ENCODE peak calls at places on chromosomes 12 and 14, in six cellular contexts. X is left ventricle myocardium inferior; K is AG09319; U is CD8-positive, alpha-beta T cell; C is AG04449; R is astrocyte. V is an unnamed sample.

GRCh38 chr12:103823871-103824270 is 17.2 kb downstream of the NT5DC3 start:
- DNase-seq in X (no peak), K (no peak), U (no peak), C (no peak), R (no peak), V (no peak)

GRCh38 chr12:82522762-82523161 is 163.9 kb upstream of the TMTC2 start:
- DNase-seq in X (no peak), K (no peak), U (no peak), C (no peak), R (no peak), V (no peak)

GRCh38 chr12:91913651-91914050 is 232.0 kb downstream of the BTG1 start:
- DNase-seq in X (no peak), K (no peak), U (no peak), C (no peak), R (no peak), V (peak)

GRCh38 chr12:128557231-128557630 is 266.5 kb downstream of the SLC15A4 start:
- DNase-seq in X (no peak), K (no peak), U (no peak), C (no peak), R (no peak), V (no peak)

GRCh38 chr12:57039016-57039798 is 10.7 kb downstream of the MYO1A start:
- DNase-seq in X (no peak), K (no peak), U (no peak), C (no peak), R (no peak), V (no peak)

GRCh38 chr14:51468523-51468922 is 183.2 kb upstream of the FRMD6 start:
- DNase-seq in X (no peak), K (no peak), U (no peak), C (no peak), R (no peak), V (no peak)

GRCh38 chr14:77390188-77390587 is 13.0 kb downstream of the SAMD15 start:
- DNase-seq in X (no peak), K (no peak), U (no peak), C (no peak), R (no peak), V (no peak)

GRCh38 chr14:38999949-39000348 is 103.1 kb downstream of the SEC23A start:
- DNase-seq in X (no peak), K (no peak), U (no peak), C (no peak), R (no peak), V (no peak)

DNA sequence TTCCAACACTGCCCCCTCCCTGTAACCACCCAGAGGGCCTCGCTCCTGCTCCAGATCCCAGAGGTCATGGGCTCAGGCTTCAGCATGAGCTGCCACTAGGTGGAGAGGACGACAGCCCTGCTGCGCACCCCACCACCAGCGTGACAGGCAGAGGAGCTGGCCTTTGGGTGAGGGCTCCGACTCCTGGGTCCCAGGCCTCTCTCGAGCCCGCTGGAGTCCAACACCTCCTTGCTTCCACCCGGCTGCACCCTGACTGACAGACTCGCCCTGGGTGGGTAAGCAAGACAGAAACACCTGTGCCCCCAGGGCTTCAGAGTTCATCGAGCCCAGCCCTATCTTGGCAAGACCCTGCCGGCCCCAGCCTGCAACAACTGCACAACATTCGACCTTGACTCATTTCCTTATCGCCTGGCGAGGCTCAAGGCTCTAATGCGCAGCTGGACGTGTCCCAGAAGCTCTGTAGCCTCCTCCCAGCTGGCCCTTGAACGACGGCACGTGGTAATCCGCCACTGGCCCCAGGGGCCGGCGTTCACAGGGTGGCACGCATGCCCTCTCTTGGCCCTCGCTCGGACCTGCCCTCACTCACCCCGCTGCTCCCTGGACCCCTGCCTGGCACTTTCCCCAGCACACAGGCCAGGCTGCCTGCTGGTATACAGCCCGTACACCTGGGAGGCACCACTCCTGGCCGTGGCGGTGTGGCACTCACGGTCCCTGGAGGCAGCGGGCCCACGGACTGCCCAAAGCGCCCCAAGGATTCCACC is 28.0 kb downstream of the VPS37B start:
- DNase-seq in X (peak), K (no peak), U (peak), C (no peak), R (no peak), V (peak)
- TF ChIP-seq CTCF in X (peak), K (no peak), U (no peak), C (peak), R (no peak), V (peak)

DNA sequence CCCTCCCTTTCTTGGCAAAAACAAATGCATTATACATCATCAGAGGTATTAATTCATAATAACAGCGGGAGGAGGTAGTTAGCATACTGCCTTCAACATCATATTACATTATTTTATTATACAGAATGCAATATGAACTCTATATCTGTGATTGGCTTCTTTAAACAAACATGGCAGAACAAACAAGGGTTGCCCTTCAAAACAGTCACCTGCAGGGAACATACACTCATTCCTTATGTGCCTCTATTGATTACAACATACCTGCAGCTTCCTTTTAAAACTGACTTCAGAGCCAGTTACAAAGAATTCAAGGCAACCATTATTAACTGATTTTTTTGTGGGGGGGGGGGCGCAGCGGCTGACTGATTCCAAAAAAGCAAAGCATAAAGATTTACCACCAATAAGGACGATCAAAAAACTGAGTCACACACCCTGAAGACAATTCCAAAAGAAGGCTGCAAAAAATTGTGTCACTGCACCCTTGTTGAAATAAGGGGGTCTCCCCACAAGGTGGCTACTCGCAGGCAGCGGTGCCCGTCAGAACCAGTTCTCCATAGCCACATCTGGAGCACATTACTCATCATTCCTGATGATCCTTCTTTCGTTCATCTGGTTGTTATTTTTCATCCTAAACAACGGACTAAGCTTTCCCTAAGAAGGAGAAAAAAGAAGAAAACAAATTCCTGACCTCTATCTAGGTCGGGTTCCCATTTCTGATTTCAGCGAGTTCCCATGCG is 51.8 kb downstream of the SMUG1 start:
- DNase-seq in X (no peak), K (no peak), U (no peak), C (no peak), R (no peak), V (no peak)
- TF ChIP-seq CTCF in X (no peak), K (peak), U (no peak), C (peak), R (no peak), V (no peak)

DNA sequence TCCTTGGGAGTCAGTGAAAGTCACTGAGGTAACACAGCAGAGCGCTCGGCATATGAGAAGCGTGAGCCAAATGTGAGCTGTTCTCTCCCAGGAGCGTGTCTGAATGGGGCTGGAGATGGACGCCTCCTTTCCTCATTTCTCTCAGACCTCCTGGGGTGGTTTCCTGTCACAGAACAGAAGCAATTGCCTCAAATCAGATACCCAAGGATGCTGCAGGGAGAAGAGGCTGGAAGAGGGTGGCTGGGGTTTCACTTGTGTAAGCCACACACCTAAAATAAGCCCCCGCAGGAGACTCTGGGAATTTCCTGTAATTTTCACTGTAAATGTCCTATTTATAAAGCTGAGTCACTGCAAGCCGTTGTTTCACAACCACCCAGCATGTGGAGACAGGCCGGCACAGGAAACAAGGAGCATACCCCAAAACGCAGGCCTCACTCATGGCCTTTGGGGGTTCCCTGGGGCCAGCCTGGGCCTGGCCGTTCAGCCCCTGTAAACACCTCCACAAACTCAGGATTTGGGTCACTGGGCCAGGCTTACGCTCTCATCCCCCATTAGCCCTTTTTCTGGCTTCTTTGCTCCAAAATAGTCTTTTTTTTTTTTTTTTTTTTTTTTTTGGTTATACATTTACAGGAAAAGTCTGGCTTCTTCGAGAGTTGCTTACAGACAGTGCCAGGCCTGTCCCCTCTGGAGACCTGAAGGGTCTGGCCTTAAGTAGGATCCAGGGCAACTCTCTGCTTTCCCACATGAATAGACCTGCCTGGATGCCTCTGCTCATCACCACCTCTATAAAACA is 55.3 kb downstream of the VCPKMT start:
- DNase-seq in X (peak), K (peak), U (peak), C (peak), R (peak), V (peak)
- TF ChIP-seq CTCF in X (peak), K (no peak), U (no peak), C (no peak), R (peak), V (peak)

GRCh38 chr14:91429385-91429784 is 11.8 kb upstream of the CCDC88C start:
- DNase-seq in X (no peak), K (no peak), U (no peak), C (no peak), R (no peak), V (no peak)

GRCh38 chr14:91424813-91425719 is 7.4 kb upstream of the CCDC88C start:
- DNase-seq in X (no peak), K (no peak), U (no peak), C (no peak), R (no peak), V (peak)

GRCh38 chr14:91420686-91421085 is 3.1 kb upstream of the CCDC88C start:
- DNase-seq in X (no peak), K (no peak), U (no peak), C (no peak), R (no peak), V (no peak)

DNA sequence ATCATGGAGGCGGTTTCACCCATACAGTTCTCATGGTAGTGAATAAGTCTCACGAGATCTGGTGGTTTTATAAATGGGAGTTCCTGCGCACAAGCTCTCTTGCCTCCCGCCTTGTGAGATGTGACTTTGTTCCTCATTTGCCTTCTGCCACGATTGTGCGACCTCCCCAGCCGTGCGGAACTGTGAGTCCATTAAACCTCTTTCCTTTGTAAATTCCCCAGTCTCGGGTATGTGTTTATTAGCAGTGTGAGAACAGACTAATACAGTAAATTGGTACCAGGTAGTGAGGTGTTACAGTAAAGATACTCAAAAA is 8.1 kb upstream of the CCDC88C start:
- DNase-seq in X (no peak), K (no peak), U (no peak), C (no peak), R (no peak), V (no peak)
- TF ChIP-seq CTCF in X (no peak), K (no peak), U (no peak), C (no peak), R (no peak), V (no peak)

DNA sequence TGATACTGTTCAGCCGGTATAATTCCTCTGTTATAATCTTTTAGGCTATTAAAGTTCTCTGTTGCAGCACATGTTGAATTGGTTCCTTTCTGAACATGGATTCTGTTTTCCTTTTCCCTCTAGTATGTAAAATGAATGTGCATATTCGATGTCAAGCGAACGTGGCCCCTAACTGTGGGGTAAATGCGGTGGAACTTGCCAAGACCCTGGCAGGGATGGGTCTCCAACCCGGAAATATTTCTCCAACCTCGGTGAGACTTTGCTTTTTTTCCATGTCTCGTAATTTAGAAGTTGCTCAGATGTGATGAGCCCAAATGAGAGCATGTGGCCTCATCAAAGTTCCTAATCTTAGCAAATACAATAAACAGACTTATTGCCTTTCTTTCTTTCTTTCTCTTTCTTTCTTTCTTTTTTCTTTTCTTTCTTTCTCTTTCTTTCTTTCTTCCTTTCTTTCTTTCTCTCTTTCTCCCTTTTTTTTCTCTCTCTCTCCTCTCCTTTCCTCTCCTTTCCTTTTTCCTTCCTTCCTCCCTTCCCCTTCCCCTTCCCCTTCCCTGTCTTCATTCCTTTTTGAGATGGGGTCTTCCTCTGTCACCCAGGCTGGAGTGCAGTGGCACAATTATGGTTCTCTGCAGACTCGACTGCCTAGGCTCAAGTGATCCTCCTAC is 131.9 kb downstream of the PRKCH start:
- DNase-seq in X (no peak), K (no peak), U (no peak), C (no peak), R (no peak), V (no peak)
- TF ChIP-seq CTCF in X (no peak), K (no peak), U (no peak), C (no peak), R (no peak), V (no peak)

GRCh38 chr12:122035292-122035691 is 13.6 kb downstream of the BCL7A start:
- DNase-seq in X (no peak), K (no peak), U (no peak), C (no peak), R (no peak), V (peak)
- TF ChIP-seq CTCF in X (no peak), K (no peak), U (no peak), C (no peak), R (no peak), V (no peak)

DNA sequence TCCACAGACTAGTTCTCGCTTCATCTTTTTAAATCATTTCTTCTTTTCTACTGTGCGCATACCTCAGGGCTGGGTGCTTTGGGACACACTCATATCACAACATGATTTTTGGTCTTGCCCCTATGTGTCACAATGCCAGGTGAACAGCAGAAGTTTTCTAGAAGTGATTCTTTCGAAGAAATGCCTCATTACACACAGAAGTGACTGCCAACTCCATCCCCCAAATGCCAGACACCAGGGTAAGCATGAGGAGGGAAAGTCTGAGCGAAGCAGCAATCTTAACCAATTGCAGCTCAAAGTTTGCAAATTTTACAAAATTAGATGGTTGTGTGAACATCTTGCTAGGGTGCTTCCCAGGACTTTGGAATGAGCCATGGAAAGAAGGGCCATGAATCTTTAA is 87.3 kb upstream of the PLEKHA5 start:
- DNase-seq in X (no peak), K (no peak), U (no peak), C (no peak), R (no peak), V (no peak)
- TF ChIP-seq CTCF in X (no peak), K (no peak), U (no peak), C (no peak), R (no peak), V (no peak)

GRCh38 chr14:74947353-74948227 is 7.8 kb downstream of the PGF start:
- DNase-seq in X (no peak), K (no peak), U (no peak), C (no peak), R (no peak), V (no peak)

GRCh38 chr14:74946659-74947281 is 8.6 kb downstream of the PGF start:
- DNase-seq in X (no peak), K (no peak), U (no peak), C (no peak), R (no peak), V (peak)

GRCh38 chr14:74945852-74946658 is 9.3 kb downstream of the PGF start:
- DNase-seq in X (peak), K (no peak), U (peak), C (no peak), R (peak), V (peak)

GRCh38 chr14:74942608-74943007 is 12.8 kb downstream of the PGF start:
- DNase-seq in X (no peak), K (no peak), U (no peak), C (no peak), R (no peak), V (no peak)

DNA sequence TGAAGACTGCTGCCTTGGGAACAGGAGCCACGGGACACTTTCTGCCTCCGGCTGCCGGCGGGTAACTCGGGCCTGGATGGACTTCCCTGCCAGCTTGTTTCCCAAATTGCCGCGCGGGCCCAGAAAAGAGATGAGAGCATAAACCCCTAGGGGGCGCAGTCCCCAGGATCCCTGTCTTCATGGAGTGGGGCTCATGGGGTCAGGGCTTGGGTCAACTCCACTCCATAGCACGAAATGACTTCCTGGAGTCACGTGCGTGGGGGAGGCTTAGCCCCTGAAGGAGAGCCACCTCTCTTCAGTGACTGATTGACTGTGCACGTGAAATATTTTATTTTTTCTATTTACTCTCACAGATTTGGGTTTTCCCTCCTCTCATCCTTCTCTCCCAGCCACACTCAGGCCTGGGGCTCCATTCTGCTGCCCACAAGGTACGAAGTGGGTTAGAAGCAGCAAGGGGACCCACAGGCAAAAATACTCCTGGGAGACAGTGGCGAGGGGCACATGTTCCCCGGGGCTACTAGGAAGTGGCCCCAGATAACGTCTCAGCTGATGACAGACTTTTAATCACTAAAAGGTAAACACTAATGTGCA is 10.0 kb downstream of the PGF start:
- DNase-seq in X (no peak), K (no peak), U (no peak), C (no peak), R (no peak), V (no peak)
- TF ChIP-seq CTCF in X (peak), K (peak), U (peak), C (peak), R (peak), V (peak)